ENCODE peak calls at places on chromosomes 3 and 15, in four cellular contexts. F is HepG2, P is GM12878, A is K562. L is an unnamed sample.

GRCh38 chr3:197001972-197002700 is 27.5 kb downstream of the MELTF start:
- DNase-seq in A (no peak), F (no peak), P (no peak), L (no peak)

GRCh38 chr15:29331669-29332068 is 62.0 kb upstream of the NSMCE3 start:
- DNase-seq in P (no peak), F (no peak), A (no peak), L (no peak)

GRCh38 chr3:101902041-101902440 is 52.7 kb downstream of the NFKBIZ start:
- DNase-seq in F (no peak), A (no peak), P (no peak), L (no peak)

GRCh38 chr3:36653095-36653494 is 111.3 kb downstream of the DCLK3 start:
- DNase-seq in A (no peak), P (no peak), F (no peak), L (no peak)

GRCh38 chr3:2657408-2657807 is 452.8 kb downstream of the IL5RA start:
- DNase-seq in F (no peak), P (no peak), A (no peak), L (no peak)

GRCh38 chr15:84961114-84961452 is 20.6 kb upstream of the PDE8A start:
- DNase-seq in F (no peak), P (no peak), A (peak; percentile 55), L (no peak)

GRCh38 chr3:197701851-197702250 is 34.9 kb downstream of the RUBCN start:
- DNase-seq in P (no peak), A (no peak), F (no peak), L (no peak)

GRCh38 chr3:183871541-183871940 is 13.1 kb downstream of the PARL start:
- DNase-seq in A (no peak), F (no peak), P (no peak), L (no peak)

GRCh38 chr15:89490081-89490480 is 6.3 kb downstream of the RHCG start:
- DNase-seq in P (no peak), F (no peak), A (no peak), L (no peak)

GRCh38 chr3:52670621-52671521 is 14.8 kb downstream of the PBRM1 start:
- DNase-seq in F (peak; percentile 32), A (peak; percentile 18), P (peak; percentile 77), L (no peak)

GRCh38 chr3:53150247-53151085 is 10.5 kb upstream of the PRKCD start:
- DNase-seq in A (no peak), F (no peak), P (no peak), L (no peak)

GRCh38 chr3:39849992-39850706 is 40.7 kb downstream of the MYRIP start:
- DNase-seq in P (no peak), F (no peak), A (no peak), L (no peak)

GRCh38 chr15:68383161-68384074 is 48.5 kb downstream of the ITGA11 start:
- DNase-seq in A (peak; percentile 74), P (no peak), F (peak; percentile 39), L (peak; percentile 63)

GRCh38 chr15:67834593-67835348 is 5.1 kb downstream of the RNU6-1 start:
- DNase-seq in F (no peak), P (no peak), A (no peak), L (no peak)

GRCh38 chr15:41513282-41514227 is at the start of gene LTK:
- DNase-seq in F (no peak), P (no peak), A (peak; percentile 96), L (peak; percentile 69)

GRCh38 chr15:74208901-74209559 is 6.4 kb upstream of the STRA6 start:
- DNase-seq in A (peak; percentile 54), F (peak; percentile 60), P (no peak), L (no peak)

GRCh38 chr3:114411811-114412803 is 118.3 kb downstream of the TIGIT start:
- DNase-seq in P (no peak), F (peak; percentile 47), A (no peak), L (no peak)

GRCh38 chr15:65421360-65422215 is 1.2 kb downstream of the IGDCC4 start:
- DNase-seq in F (no peak), A (peak; percentile 68), P (no peak), L (peak; percentile 58)

GRCh38 chr3:128486692-128487537 is 6.1 kb downstream of the GATA2 start:
- DNase-seq in P (no peak), F (no peak), A (peak; percentile 27), L (peak; percentile 30)

GRCh38 chr3:160049570-160049969 is 60.9 kb downstream of the IL12A start:
- DNase-seq in A (no peak), P (no peak), F (no peak), L (no peak)

GRCh38 chr3:69368129-69368741 is 17.7 kb downstream of the FRMD4B start:
- DNase-seq in P (peak; percentile 91), A (no peak), F (no peak), L (no peak)

GRCh38 chr15:59292393-59292792 is 80.3 kb downstream of the MYO1E start:
- DNase-seq in F (peak; percentile 72), P (no peak), A (no peak), L (no peak)

GRCh38 chr3:62363275-62363674 is 10.1 kb downstream of the FEZF2 start:
- DNase-seq in P (no peak), A (no peak), F (no peak), L (no peak)

GRCh38 chr3:46906471-46907058 is 29.0 kb downstream of the PTH1R start:
- DNase-seq in P (no peak), A (no peak), F (no peak), L (no peak)

GRCh38 chr3:46903341-46904302 is 26.1 kb downstream of the PTH1R start:
- DNase-seq in A (peak; percentile 69), F (no peak), P (no peak), L (no peak)

GRCh38 chr3:46905191-46905560 is 27.7 kb downstream of the PTH1R start:
- DNase-seq in A (no peak), P (no peak), F (no peak), L (no peak)

GRCh38 chr3:46905661-46906451 is 28.3 kb downstream of the PTH1R start:
- DNase-seq in F (no peak), P (no peak), A (no peak), L (no peak)

GRCh38 chr3:46904303-46905190 is 27.0 kb downstream of the PTH1R start:
- DNase-seq in P (no peak), F (no peak), A (no peak), L (no peak)
- TF ChIP-seq FOXK2 in P (no peak), F (no peak), A (no peak), L (no peak)

GRCh38 chr3:142853270-142854163 is 35.4 kb downstream of the PCOLCE2 start:
- DNase-seq in P (no peak), F (peak; percentile 71), A (no peak), L (no peak)
- TF ChIP-seq BHLHE40 in P (no peak), F (peak; percentile 34), A (no peak), L (no peak)

GRCh38 chr3:30747771-30748281 is 141.4 kb downstream of the TGFBR2 start:
- DNase-seq in P (no peak), F (peak; percentile 55), A (no peak), L (peak; percentile 15)

GRCh38 chr3:30750967-30751366 is 143.5 kb downstream of the GADL1 start:
- DNase-seq in A (no peak), F (no peak), P (no peak), L (no peak)

GRCh38 chr3:30749230-30749629 is 142.8 kb downstream of the TGFBR2 start:
- DNase-seq in F (no peak), A (no peak), P (no peak), L (no peak)

GRCh38 chr3:30752961-30753360 is 141.5 kb downstream of the GADL1 start:
- DNase-seq in F (peak; percentile 21), P (no peak), A (no peak), L (no peak)

GRCh38 chr3:30751610-30752299 is 142.7 kb downstream of the GADL1 start:
- DNase-seq in A (no peak), P (peak; percentile 11), F (peak; percentile 20), L (peak; percentile 14)
- TF ChIP-seq SP1 in A (no peak), P (no peak), F (no peak), L (no peak)

GRCh38 chr3:76990606-76991005 is 49.3 kb upstream of the ROBO2 start:
- DNase-seq in F (no peak), A (no peak), P (no peak), L (no peak)
- TF ChIP-seq FOXK2 in F (no peak), A (no peak), P (no peak), L (no peak)

DNA sequence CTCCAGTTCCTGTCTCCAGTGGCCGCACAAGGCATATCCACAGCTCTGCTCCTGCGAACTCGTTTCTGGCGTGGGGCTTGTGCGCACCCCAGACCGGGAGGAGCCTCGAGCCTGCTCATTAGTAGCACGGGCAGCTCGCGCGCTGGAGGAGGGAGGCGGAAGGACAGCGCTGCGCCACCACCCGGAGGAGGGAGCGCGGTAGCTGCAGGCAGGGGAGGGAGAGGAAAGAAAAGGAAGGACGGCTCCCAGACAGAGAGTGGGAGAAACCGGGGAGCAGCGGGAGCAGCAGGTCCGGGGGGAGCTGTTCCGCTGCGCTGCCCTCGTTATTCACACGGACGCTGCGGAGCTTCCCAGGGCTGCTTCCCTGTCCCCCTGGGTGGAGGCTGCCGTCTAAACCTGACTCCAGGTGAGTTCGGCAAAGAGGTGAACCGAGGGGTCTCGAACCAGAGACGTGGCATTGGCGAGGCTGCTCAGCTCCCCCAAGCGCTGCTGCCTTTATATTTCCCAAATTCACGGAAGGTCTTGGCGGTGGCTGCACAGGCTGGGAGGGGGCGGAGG is 121.3 kb upstream of the ZNF717 start:
- DNase-seq in P (no peak), A (no peak), F (no peak), L (peak; percentile 51)
- TF ChIP-seq BHLHE40 in P (no peak), A (no peak), F (no peak), L (no peak)

DNA sequence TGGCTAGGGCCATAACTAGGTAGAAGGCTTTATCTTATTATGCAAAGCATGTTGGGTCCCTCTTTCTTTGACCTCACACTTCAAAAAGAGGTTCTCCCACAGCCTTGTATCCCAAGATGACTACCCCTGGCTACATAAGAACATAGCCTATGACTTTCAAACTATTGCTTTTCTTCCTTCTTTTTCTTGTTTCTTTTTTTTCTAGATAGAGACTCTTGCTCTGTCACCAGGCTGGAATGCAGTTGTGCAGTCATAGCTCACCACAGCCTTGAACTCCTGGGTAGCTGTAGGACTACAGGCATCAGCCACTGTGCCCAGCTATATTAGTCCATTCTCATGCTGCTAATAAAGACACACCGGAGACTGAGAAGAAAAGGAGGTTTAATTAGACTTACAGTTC is 47.2 kb downstream of the DIPK2A start:
- DNase-seq in F (no peak), P (no peak), A (no peak), L (no peak)
- TF ChIP-seq SP1 in F (no peak), P (no peak), A (no peak), L (no peak)

DNA sequence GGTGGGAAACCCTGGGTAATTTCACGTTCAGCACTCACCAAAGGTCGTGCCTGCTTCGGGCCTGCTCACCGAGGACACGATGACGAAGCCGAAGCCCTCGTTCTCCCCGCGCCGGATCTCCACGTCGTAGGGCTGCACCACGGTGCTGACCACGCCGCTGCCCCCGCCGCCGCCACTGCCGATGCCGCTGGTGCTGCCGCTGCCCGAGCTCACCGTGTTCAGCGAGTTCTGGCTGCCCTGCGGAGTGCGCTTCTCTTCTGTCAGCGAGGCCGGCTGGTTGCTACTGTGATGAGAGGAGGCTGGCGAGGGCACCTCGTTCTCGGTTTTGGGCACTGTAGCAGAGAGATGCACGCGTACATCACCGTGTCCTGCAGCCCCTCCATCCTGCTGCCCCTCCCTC is 659.5 kb downstream of the MAGI1 start:
- DNase-seq in A (no peak), F (no peak), P (no peak), L (no peak)
- TF ChIP-seq FOXK2 in A (no peak), F (no peak), P (no peak), L (no peak)

GRCh38 chr3:150740733-150741496 is 22.1 kb downstream of the SIAH2 start:
- DNase-seq in P (no peak), A (no peak), F (peak; percentile 90), L (no peak)
- TF ChIP-seq BHLHE40 in P (no peak), A (no peak), F (peak; percentile 71), L (no peak)

GRCh38 chr15:39625451-39625850 is 44.6 kb downstream of the THBS1 start:
- DNase-seq in P (no peak), A (no peak), F (no peak), L (no peak)
- TF ChIP-seq SP1 in P (no peak), A (no peak), F (no peak), L (no peak)

GRCh38 chr3:153284282-153284938 is 122.4 kb downstream of the RAP2B start:
- DNase-seq in P (peak; percentile 12), A (no peak), F (peak; percentile 10), L (no peak)
- TF ChIP-seq FOXK2 in P (no peak), A (peak; percentile 47), F (no peak), L (no peak)